ENCODE peak calls at places on chromosomes 5 and 9, in seven cellular contexts. One of them, this sample, is unnamed.

GRCh38 chr5:68875351-68875750 is 218.5 kb upstream of the SLC30A5 start:
- DNase-seq in PC-3: no peak
- DNase-seq in NB4: peak; percentile 1
- DNase-seq in kidney tubule cell: no peak
- DNase-seq in cerebellum: no peak
- DNase-seq in B cell: no peak
- DNase-seq in NCI-H446 treated with DMSO at 0.1 percent for 48 hours: no peak
- DNase-seq in this sample: no peak

GRCh38 chr9:30775236-30775635 is 1609.2 kb upstream of the ACO1 start:
- DNase-seq in PC-3: no peak
- DNase-seq in NB4: no peak
- DNase-seq in kidney tubule cell: no peak
- DNase-seq in cerebellum: no peak
- DNase-seq in B cell: no peak
- DNase-seq in NCI-H446 treated with DMSO at 0.1 percent for 48 hours: no peak
- DNase-seq in this sample: no peak

GRCh38 chr5:165407352-165407751 is 1901.9 kb downstream of the MAT2B start:
- DNase-seq in PC-3: no peak
- DNase-seq in NB4: no peak
- DNase-seq in kidney tubule cell: no peak
- DNase-seq in cerebellum: no peak
- DNase-seq in B cell: no peak
- DNase-seq in NCI-H446 treated with DMSO at 0.1 percent for 48 hours: no peak
- DNase-seq in this sample: no peak

GRCh38 chr5:134113572-134113907 is 941 bp upstream of the TCF7 start:
- DNase-seq in PC-3: no peak
- DNase-seq in NB4: no peak
- DNase-seq in kidney tubule cell: no peak
- DNase-seq in cerebellum: no peak
- DNase-seq in B cell: no peak
- DNase-seq in NCI-H446 treated with DMSO at 0.1 percent for 48 hours: no peak
- DNase-seq in this sample: no peak

GRCh38 chr5:150069619-150070276 is 16.6 kb downstream of the CSF1R start:
- DNase-seq in PC-3: no peak
- DNase-seq in NB4: no peak
- DNase-seq in kidney tubule cell: no peak
- DNase-seq in cerebellum: no peak
- DNase-seq in B cell: no peak
- DNase-seq in NCI-H446 treated with DMSO at 0.1 percent for 48 hours: no peak
- DNase-seq in this sample: no peak

GRCh38 chr5:168088415-168089165 is 202.9 kb upstream of the WWC1 start:
- DNase-seq in PC-3: no peak
- DNase-seq in NB4: no peak
- DNase-seq in kidney tubule cell: no peak
- DNase-seq in cerebellum: no peak
- DNase-seq in B cell: no peak
- DNase-seq in NCI-H446 treated with DMSO at 0.1 percent for 48 hours: no peak
- DNase-seq in this sample: no peak

GRCh38 chr9:18979367-18979766 is 53.6 kb downstream of the SAXO1 start:
- DNase-seq in PC-3: peak; percentile 44
- DNase-seq in NB4: no peak
- DNase-seq in kidney tubule cell: peak; percentile 55
- DNase-seq in cerebellum: no peak
- DNase-seq in B cell: no peak
- DNase-seq in NCI-H446 treated with DMSO at 0.1 percent for 48 hours: no peak
- DNase-seq in this sample: peak; percentile 38

GRCh38 chr5:82408033-82408432 is 129.9 kb upstream of the RPS23 start:
- DNase-seq in PC-3: no peak
- DNase-seq in NB4: no peak
- DNase-seq in kidney tubule cell: no peak
- DNase-seq in cerebellum: no peak
- DNase-seq in B cell: no peak
- DNase-seq in NCI-H446 treated with DMSO at 0.1 percent for 48 hours: no peak
- DNase-seq in this sample: no peak

GRCh38 chr5:137730331-137730730 is 5.6 kb downstream of the KLHL3 start:
- DNase-seq in PC-3: peak; percentile 64
- DNase-seq in NB4: no peak
- DNase-seq in kidney tubule cell: peak; percentile 82
- DNase-seq in cerebellum: no peak
- DNase-seq in B cell: no peak
- DNase-seq in NCI-H446 treated with DMSO at 0.1 percent for 48 hours: no peak
- DNase-seq in this sample: no peak

GRCh38 chr9:131045300-131046092 is 36.5 kb downstream of the LAMC3 start:
- DNase-seq in PC-3: no peak
- DNase-seq in NB4: no peak
- DNase-seq in kidney tubule cell: no peak
- DNase-seq in cerebellum: no peak
- DNase-seq in B cell: no peak
- DNase-seq in NCI-H446 treated with DMSO at 0.1 percent for 48 hours: no peak
- DNase-seq in this sample: peak; percentile 13

GRCh38 chr9:72509635-72510034 is 11.8 kb upstream of the TMC1 start:
- DNase-seq in PC-3: peak; percentile 44
- DNase-seq in NB4: no peak
- DNase-seq in kidney tubule cell: peak; percentile 70
- DNase-seq in cerebellum: no peak
- DNase-seq in B cell: no peak
- DNase-seq in NCI-H446 treated with DMSO at 0.1 percent for 48 hours: no peak
- DNase-seq in this sample: peak; percentile 64

GRCh38 chr9:22238809-22239684 is 207.6 kb upstream of the DMRTA1 start:
- DNase-seq in PC-3: peak; percentile 51
- DNase-seq in NB4: no peak
- DNase-seq in kidney tubule cell: peak; percentile 84
- DNase-seq in cerebellum: no peak
- DNase-seq in B cell: no peak
- DNase-seq in NCI-H446 treated with DMSO at 0.1 percent for 48 hours: peak; percentile 47
- DNase-seq in this sample: peak; percentile 75

GRCh38 chr5:59540366-59540765 is 353.2 kb downstream of the PDE4D start:
- DNase-seq in PC-3: no peak
- DNase-seq in NB4: no peak
- DNase-seq in kidney tubule cell: no peak
- DNase-seq in cerebellum: peak; percentile 4
- DNase-seq in B cell: no peak
- DNase-seq in NCI-H446 treated with DMSO at 0.1 percent for 48 hours: peak; percentile 65
- DNase-seq in this sample: no peak

This sample was measured in cardiac fibroblast.